ENCODE peak calls at places on chromosomes 1 and 21, in ten cellular contexts. L is CD8-positive, alpha-beta T cell; G is uterus; K is suprapubic skin; X is kidney epithelial cell; U is Panc1; A is ascending aorta; O is tibial nerve; B is upper lobe of right lung; W is cardiac muscle cell. F is an unnamed sample. For H3K36me3, the result is how much of the 10 kb centered on the place peaks cover.

GRCh38 chr1:161718559-161719324 is 2.6 kb upstream of the FCRLB start:
- DNase-seq in O (no peak), K (no peak), W (no peak), B (no peak), A (no peak), L (no peak), G (no peak), U (no peak), X (no peak), F (no peak)

GRCh38 chr1:1122078-1122811 is 6.4 kb upstream of the C1orf159 start:
- DNase-seq in A (peak), W (peak), X (no peak), B (peak), K (peak), U (peak), O (peak), G (peak), L (peak), F (peak)

GRCh38 chr1:16076003-16076870 is 2.8 kb upstream of the FAM131C start:
- DNase-seq in K (no peak), L (no peak), O (no peak), B (no peak), G (peak), W (peak), A (peak), X (peak), U (peak), F (no peak)

GRCh38 chr1:24108334-24109165 is 3.4 kb downstream of the MYOM3 start:
- DNase-seq in B (peak), U (no peak), L (no peak), K (no peak), W (peak), O (no peak), A (no peak), X (peak), G (no peak), F (no peak)

GRCh38 chr21:25402134-25402957 is 204.9 kb downstream of the MRPL39 start:
- DNase-seq in U (no peak), B (no peak), L (no peak), G (no peak), W (no peak), A (no peak), O (no peak), K (no peak), X (no peak), F (no peak)

GRCh38 chr1:56576880-56577858 is 2.2 kb downstream of the PLPP3 start:
- DNase-seq in G (no peak), O (no peak), K (no peak), X (no peak), L (no peak), U (no peak), B (no peak), A (no peak), W (peak), F (no peak)

GRCh38 chr1:203126151-203126865 is 1.2 kb upstream of the ADORA1 start:
- DNase-seq in U (no peak), G (no peak), B (peak), L (no peak), K (peak), O (no peak), A (peak), X (no peak), W (peak), F (peak)

GRCh38 chr1:58422436-58422835 is 124.1 kb downstream of the OMA1 start:
- DNase-seq in L (no peak), G (no peak), X (no peak), B (no peak), W (no peak), K (no peak), U (no peak), A (no peak), O (no peak), F (no peak)

GRCh38 chr1:16628361-16629111 is 15.2 kb upstream of the NBPF1 start:
- DNase-seq in A (peak), K (no peak), G (peak), O (no peak), B (peak), U (no peak), W (no peak), L (peak), X (no peak), F (no peak)

GRCh38 chr21:27346041-27346448 is 379.2 kb upstream of the ADAMTS5 start:
- DNase-seq in U (no peak), K (no peak), L (no peak), B (no peak), O (no peak), X (no peak), A (no peak), G (no peak), W (peak), F (no peak)

GRCh38 chr1:228344631-228345072 is 62.0 kb downstream of the TRIM11 start:
- DNase-seq in G (no peak), W (no peak), O (no peak), U (no peak), A (peak), L (peak), X (no peak), B (no peak), K (peak), F (no peak)

GRCh38 chr1:33288976-33289857 is 31.7 kb downstream of the A3GALT2 start:
- DNase-seq in L (no peak), A (no peak), U (no peak), B (peak), G (peak), O (no peak), X (no peak), W (no peak), K (peak), F (no peak)

GRCh38 chr1:228286505-228287417 is 78.9 kb downstream of the OBSCN start:
- DNase-seq in A (peak), L (no peak), U (no peak), O (no peak), G (peak), X (no peak), W (no peak), K (peak), B (peak), F (no peak)

GRCh38 chr21:45076245-45076661 is 1.9 kb downstream of the ADARB1 start:
- DNase-seq in O (no peak), B (no peak), L (no peak), K (no peak), X (no peak), U (no peak), A (peak), G (no peak), W (no peak), F (no peak)

GRCh38 chr21:36422279-36423098 is 37.3 kb downstream of the CHAF1B start:
- DNase-seq in X (no peak), W (peak), G (no peak), B (peak), A (no peak), U (no peak), L (peak), K (no peak), O (no peak), F (no peak)

GRCh38 chr1:203564024-203564423 is 62.6 kb upstream of the ATP2B4 start:
- DNase-seq in O (no peak), G (no peak), W (peak), X (no peak), A (peak), L (no peak), B (no peak), U (no peak), K (no peak), F (no peak)

GRCh38 chr1:77031101-77031662 is 163.9 kb downstream of the ST6GALNAC5 start:
- DNase-seq in L (no peak), B (no peak), O (no peak), W (peak), K (no peak), A (no peak), G (no peak), X (no peak), U (peak), F (no peak)

GRCh38 chr1:213089924-213090677 is 39.1 kb downstream of the RPS6KC1 start:
- DNase-seq in A (no peak), L (no peak), W (no peak), X (no peak), O (no peak), K (no peak), G (no peak), U (no peak), B (no peak), F (no peak)

GRCh38 chr21:25240974-25241373 is 366.3 kb downstream of the MRPL39 start:
- DNase-seq in X (no peak), U (no peak), W (no peak), G (no peak), A (no peak), O (no peak), B (no peak), L (no peak), K (no peak), F (no peak)

GRCh38 chr1:93584238-93585003 is 97.2 kb downstream of the BCAR3 start:
- DNase-seq in A (peak), L (no peak), O (no peak), X (no peak), B (no peak), W (peak), K (no peak), U (no peak), G (no peak), F (peak)

GRCh38 chr1:151801846-151802245 is 3.4 kb downstream of the LINGO4 start:
- DNase-seq in G (no peak), W (no peak), B (no peak), A (peak), K (no peak), O (no peak), L (no peak), X (no peak), U (no peak), F (no peak)

GRCh38 chr1:12244585-12244984 is 14.8 kb downstream of the VPS13D start:
- DNase-seq in U (no peak), K (no peak), G (no peak), A (no peak), X (no peak), O (no peak), W (no peak), B (no peak), L (no peak), F (no peak)

GRCh38 chr21:46391773-46392172 is 66.9 kb upstream of the DIP2A start:
- DNase-seq in U (no peak), X (no peak), L (no peak), A (no peak), B (no peak), W (no peak), G (no peak), O (no peak), K (no peak), F (no peak)

GRCh38 chr1:157151068-157151467 is 12.9 kb upstream of the ETV3 start:
- DNase-seq in A (no peak), B (no peak), K (no peak), W (no peak), X (no peak), G (no peak), O (no peak), L (no peak), U (no peak), F (no peak)

GRCh38 chr21:28633803-28634572 is 358.7 kb downstream of the LTN1 start:
- DNase-seq in L (no peak), O (no peak), G (no peak), X (no peak), U (no peak), K (no peak), A (peak), B (no peak), W (peak), F (no peak)

GRCh38 chr1:7551442-7551841 is 219.7 kb upstream of the VAMP3 start:
- DNase-seq in K (no peak), O (no peak), G (no peak), X (no peak), W (no peak), L (no peak), U (no peak), B (peak), A (no peak), F (no peak)

GRCh38 chr1:1168451-1169411 is 4.9 kb upstream of the TTLL10 start:
- DNase-seq in X (no peak), L (no peak), O (no peak), G (no peak), W (no peak), A (no peak), B (no peak), U (no peak), K (no peak), F (no peak)

GRCh38 chr1:160144921-160145320 is 6.5 kb upstream of the ATP1A4 start:
- DNase-seq in A (no peak), O (no peak), G (no peak), L (no peak), U (no peak), K (no peak), W (no peak), X (no peak), B (no peak), F (no peak)

GRCh38 chr1:178933709-178934573 is 63.1 kb upstream of the ANGPTL1 start:
- DNase-seq in O (no peak), L (no peak), G (no peak), A (no peak), U (no peak), K (no peak), X (no peak), B (no peak), W (no peak), F (no peak)

GRCh38 chr1:72704841-72705477 is 422.6 kb upstream of the NEGR1 start:
- DNase-seq in X (no peak), K (no peak), G (no peak), B (no peak), U (no peak), O (no peak), W (no peak), A (no peak), L (no peak), F (no peak)
- TF ChIP-seq CTCF in X (no peak), K (no peak), G (no peak), B (no peak), U (no peak), O (no peak), W (no peak), A (no peak), L (no peak), F (no peak)

GRCh38 chr1:111704776-111705175 is 34.4 kb downstream of the INKA2 start:
- DNase-seq in K (no peak), A (no peak), B (no peak), U (no peak), L (no peak), G (no peak), X (peak), O (no peak), W (no peak), F (no peak)
- H3K36me3 ChIP-seq in K (half or more), A (half or more), B (half or more), U (under half), L (under half), G (under half), X (under half), O (under half), W (under half), F (under half)

DNA sequence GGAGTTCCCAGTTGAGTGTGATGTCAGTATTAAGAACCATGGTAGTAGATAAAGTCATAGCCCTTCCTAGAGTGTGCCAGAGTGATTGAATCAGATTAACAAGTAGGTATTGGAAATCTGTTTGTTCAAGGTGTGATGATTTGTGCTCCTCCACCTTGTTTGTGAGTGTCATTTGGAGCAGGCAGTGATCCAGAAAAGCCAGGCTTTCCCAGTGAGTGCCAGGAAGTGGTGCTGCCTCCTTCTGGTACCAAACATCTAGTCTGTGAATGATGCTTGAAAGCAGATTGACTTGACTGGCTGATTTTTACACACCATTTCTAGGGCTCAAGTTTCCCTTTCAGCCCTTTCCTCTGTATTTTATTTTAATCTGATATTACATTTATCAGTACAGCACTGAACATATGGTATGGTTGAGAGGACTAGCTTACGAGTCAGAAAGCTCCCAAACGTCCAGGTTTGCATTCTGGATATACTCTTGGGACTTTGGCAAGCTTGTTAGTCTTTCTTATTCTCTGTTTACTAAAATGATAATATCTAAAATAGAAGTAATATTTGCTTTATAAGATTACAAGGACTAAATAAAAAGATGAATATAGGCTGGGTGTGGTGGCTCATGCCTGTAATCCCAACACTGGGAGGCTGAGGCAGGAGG is 100.7 kb downstream of the PATJ start:
- DNase-seq in L (no peak), K (no peak), U (no peak), B (no peak), O (no peak), G (no peak), A (no peak), X (no peak), W (peak), F (no peak)
- TF ChIP-seq CTCF in L (no peak), K (no peak), U (peak), B (no peak), O (no peak), G (no peak), A (no peak), X (peak), W (no peak), F (peak)

GRCh38 chr1:224292419-224292818 is 37.6 kb downstream of the NVL start:
- DNase-seq in G (no peak), L (no peak), A (no peak), O (no peak), U (no peak), B (no peak), X (no peak), W (peak), K (no peak), F (no peak)
- H3K36me3 ChIP-seq in G (under half), L (under half), A (half or more), O (under half), U (under half), B (half or more), X (under half), W (under half), K (half or more), F (under half)

GRCh38 chr1:231079166-231079565 is 39.1 kb upstream of the FAM89A start:
- DNase-seq in G (no peak), A (no peak), W (no peak), U (no peak), K (no peak), B (no peak), O (no peak), X (no peak), L (no peak), F (no peak)
- TF ChIP-seq CTCF in G (no peak), A (no peak), W (no peak), U (no peak), K (no peak), B (no peak), O (no peak), X (no peak), L (no peak), F (no peak)

GRCh38 chr1:224864006-224864405 is 65.5 kb upstream of the DNAH14 start:
- DNase-seq in G (no peak), L (no peak), W (peak), U (no peak), K (no peak), X (no peak), O (no peak), A (no peak), B (no peak), F (no peak)
- H3K36me3 ChIP-seq in G (under half), L (under half), W (under half), U (under half), K (under half), X (under half), O (under half), A (under half), B (under half), F (under half)

F was measured in breast epithelium.